ENCODE peak calls at places on chromosomes 11 and 22, in eight cellular contexts. K is MM.1S, U is neuronal stem cell, J is PC-3, W is neural progenitor cell, S is HepG2, H is GM23248, X is DND-41. V is an unnamed sample.

GRCh38 chr11:93054279-93054678 is 84.8 kb downstream of the MTNR1B start:
- DNase-seq in U (no peak), X (no peak), K (no peak), J (peak; percentile 32), S (no peak), H (peak; percentile 51), W (no peak), V (no peak)

GRCh38 chr11:28618426-28618825 is 510.2 kb downstream of the METTL15 start:
- DNase-seq in H (peak; percentile 22), K (no peak), X (no peak), J (peak; percentile 45), U (no peak), W (no peak), S (no peak), V (no peak)

GRCh38 chr22:28822930-28823481 is 22.6 kb upstream of the XBP1 start:
- DNase-seq in J (no peak), W (peak; percentile 71), H (no peak), S (peak; percentile 73), U (peak; percentile 37), K (peak; percentile 97), X (peak; percentile 86), V (no peak)

GRCh38 chr11:70509476-70509875 is 111.1 kb downstream of the CTTN start:
- DNase-seq in H (no peak), S (no peak), K (no peak), U (no peak), W (peak; percentile 70), J (no peak), X (no peak), V (no peak)

GRCh38 chr11:26571861-26572654 is at the start of gene MUC15:
- DNase-seq in J (no peak), W (no peak), S (no peak), X (no peak), H (no peak), K (no peak), U (no peak), V (no peak)

GRCh38 chr11:81497202-81497804 is 1236.4 kb downstream of the FAM181B start:
- DNase-seq in J (peak; percentile 65), H (peak; percentile 49), S (peak; percentile 24), K (peak; percentile 63), W (peak; percentile 65), X (peak; percentile 7), U (peak; percentile 30), V (peak; percentile 14)

GRCh38 chr11:45930031-45930794 is 7.8 kb downstream of the LARGE2 start:
- DNase-seq in S (no peak), K (peak; percentile 83), W (no peak), H (no peak), J (peak; percentile 7), X (no peak), U (no peak), V (no peak)

GRCh38 chr11:93192163-93192562 is 5.6 kb downstream of the SLC36A4 start:
- DNase-seq in S (no peak), J (no peak), K (no peak), W (peak; percentile 69), H (no peak), X (no peak), U (no peak), V (no peak)

GRCh38 chr11:130403301-130403804 is 25.1 kb downstream of the ADAMTS8 start:
- DNase-seq in K (no peak), H (peak; percentile 97), S (no peak), W (no peak), X (no peak), U (no peak), J (peak; percentile 87), V (peak; percentile 90)

GRCh38 chr11:61735391-61735790 is 17.0 kb upstream of the MYRF start:
- DNase-seq in X (no peak), S (no peak), H (no peak), U (no peak), W (no peak), K (no peak), J (no peak), V (no peak)

GRCh38 chr11:66727282-66727882 is 1.6 kb downstream of the SPTBN2 start:
- DNase-seq in K (peak; percentile 25), X (no peak), H (peak; percentile 44), J (peak; percentile 50), W (peak; percentile 65), S (no peak), U (no peak), V (peak; percentile 32)

GRCh38 chr22:35631597-35631996 is 14.5 kb upstream of the MB start:
- DNase-seq in U (no peak), W (no peak), X (peak; percentile 27), S (peak; percentile 60), K (peak; percentile 52), H (peak; percentile 48), J (peak; percentile 34), V (no peak)

GRCh38 chr11:7512525-7513209 is 1.1 kb upstream of the PPFIBP2 start:
- DNase-seq in W (no peak), S (peak; percentile 13), H (peak; percentile 76), X (no peak), U (no peak), J (no peak), K (peak; percentile 85), V (peak; percentile 56)

GRCh38 chr11:120215634-120216033 is 4.8 kb downstream of the OAF start:
- DNase-seq in W (no peak), H (peak; percentile 75), X (no peak), S (no peak), K (no peak), U (no peak), J (peak; percentile 71), V (peak; percentile 80)

GRCh38 chr11:119700030-119700429 is 29.0 kb downstream of the NECTIN1 start:
- DNase-seq in S (no peak), U (no peak), K (no peak), X (no peak), J (no peak), H (no peak), W (no peak), V (no peak)

GRCh38 chr11:134250675-134251074 is 2.5 kb downstream of the THYN1 start:
- DNase-seq in J (no peak), X (no peak), W (no peak), S (no peak), U (no peak), H (no peak), K (no peak), V (no peak)

GRCh38 chr22:24843048-24843447 is 37.0 kb downstream of the SGSM1 start:
- DNase-seq in U (no peak), W (peak; percentile 27), X (peak; percentile 34), J (peak; percentile 1), S (no peak), H (no peak), K (no peak), V (no peak)

GRCh38 chr11:36360318-36360717 is 64.2 kb downstream of the PRR5L start:
- DNase-seq in K (no peak), U (no peak), H (no peak), W (no peak), S (no peak), X (no peak), J (no peak), V (no peak)
- H3K4me1 ChIP-seq in K (peaks cover 9% of the 10 kb centered on the region), U (peaks cover 22% of the 10 kb centered on the region), H (peaks cover 45% of the 10 kb centered on the region), W (peaks cover 36% of the 10 kb centered on the region), S (no peaks in the 10 kb centered on the region), X (no peaks in the 10 kb centered on the region), J (peaks cover 33% of the 10 kb centered on the region), V (peaks cover 16% of the 10 kb centered on the region)

DNA sequence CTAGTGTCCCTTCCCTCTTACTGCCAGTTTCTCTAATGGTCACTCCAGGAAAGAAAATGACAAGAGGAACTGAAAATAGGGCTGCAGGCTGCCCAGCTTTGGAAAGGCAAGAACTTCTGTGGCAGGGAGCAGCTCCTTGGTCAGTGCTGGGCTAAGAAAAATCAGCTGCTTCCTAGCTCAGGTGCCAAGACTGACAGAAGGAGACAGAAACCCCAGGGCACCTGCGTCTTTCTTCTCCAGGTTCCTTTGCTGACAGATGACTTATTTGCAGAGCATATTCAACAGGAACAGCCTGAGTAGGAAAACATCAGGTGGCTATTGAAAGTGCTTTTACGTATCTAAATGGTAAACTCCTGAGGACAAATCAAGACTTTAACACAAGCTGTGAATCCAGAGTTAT is 25.4 kb downstream of the MAML2 start:
- DNase-seq in S (no peak), J (no peak), U (no peak), X (no peak), H (no peak), W (no peak), K (peak; percentile 25), V (no peak)
- H2AFZ ChIP-seq in S (no peak overlapping the region), J (no peak overlapping the region), U (no peak overlapping the region), X (no peak overlapping the region), H (no peak overlapping the region), W (no peak overlapping the region), K (no peak overlapping the region), V (no peak overlapping the region)

GRCh38 chr22:42361523-42361922 is 70.7 kb downstream of the NFAM1 start:
- DNase-seq in J (no peak), S (no peak), K (no peak), H (no peak), X (no peak), U (no peak), W (no peak), V (no peak)
- H3K4me1 ChIP-seq in J (no peaks in the 10 kb centered on the region), S (no peaks in the 10 kb centered on the region), K (no peaks in the 10 kb centered on the region), H (peaks cover 9% of the 10 kb centered on the region), X (no peaks in the 10 kb centered on the region), U (peaks cover 24% of the 10 kb centered on the region), W (peaks cover 23% of the 10 kb centered on the region), V (peaks cover 10% of the 10 kb centered on the region)

GRCh38 chr11:125455851-125456250 is 40.2 kb downstream of the FEZ1 start:
- DNase-seq in S (no peak), W (no peak), H (no peak), X (no peak), U (no peak), K (no peak), J (no peak), V (no peak)

GRCh38 chr11:125449586-125449985 is 46.5 kb downstream of the FEZ1 start:
- DNase-seq in S (no peak), X (no peak), W (no peak), U (no peak), J (no peak), K (no peak), H (no peak), V (no peak)

GRCh38 chr11:125451400-125452124 is 44.5 kb downstream of the FEZ1 start:
- DNase-seq in W (peak; percentile 90), X (no peak), U (peak; percentile 76), H (peak; percentile 20), K (peak; percentile 19), J (no peak), S (no peak), V (peak; percentile 54)

GRCh38 chr11:125454047-125454446 is 42.0 kb downstream of the FEZ1 start:
- DNase-seq in J (no peak), X (no peak), W (no peak), K (no peak), S (no peak), H (no peak), U (no peak), V (no peak)

DNA sequence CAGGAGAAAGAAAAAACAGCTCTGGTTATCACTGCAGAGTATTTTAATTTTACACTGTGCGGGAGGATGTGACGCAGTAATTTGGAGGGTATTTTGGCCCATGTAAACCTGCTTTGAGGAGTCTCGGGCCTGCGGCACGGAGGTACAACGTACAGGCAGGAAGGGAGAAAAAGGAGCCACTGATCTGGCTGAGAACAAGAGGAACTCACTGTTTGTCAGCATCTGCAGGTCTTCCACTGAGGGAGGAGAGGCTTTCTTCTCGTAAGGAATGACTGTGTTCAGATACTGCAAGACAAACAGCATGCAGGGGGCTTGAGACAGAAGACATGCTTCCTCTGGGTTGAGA is 44.0 kb downstream of the FEZ1 start:
- DNase-seq in X (no peak), J (no peak), U (no peak), H (no peak), K (no peak), S (no peak), W (no peak), V (no peak)
- H2AFZ ChIP-seq in X (no peak overlapping the region), J (peak overlapping the region; percentile 46), U (peak overlapping the region; percentile 56), H (peak overlapping the region; percentile 62), K (peak overlapping the region; percentile 21), S (no peak overlapping the region), W (no peak overlapping the region), V (peak overlapping the region; percentile 15)